ENCODE peak calls at places on chromosomes 1 and 21, in eight cellular contexts. H is brain microvascular endothelial cell, Z is neural progenitor cell, B is heart right ventricle, Q is uterus, I is A549, G is HCT116, E is upper lobe of right lung. P is an unnamed sample.

GRCh38 chr1:159429074-159429861 is 2.7 kb upstream of the OR10J4 start:
- DNase-seq in Q (no peak), E (no peak), B (no peak), H (peak), G (no peak), I (peak), Z (no peak), P (no peak)

GRCh38 chr21:26513212-26513611 is 59.9 kb downstream of the CYYR1 start:
- DNase-seq in G (no peak), Q (no peak), B (no peak), E (no peak), H (peak), I (no peak), Z (no peak), P (peak)

GRCh38 chr1:190000365-190000872 is 477.2 kb downstream of the BRINP3 start:
- DNase-seq in Z (no peak), G (no peak), H (no peak), B (no peak), E (no peak), Q (no peak), I (peak), P (no peak)

GRCh38 chr1:54826226-54826816 is 25.2 kb upstream of the TTC22 start:
- DNase-seq in B (no peak), E (no peak), H (no peak), Q (no peak), Z (no peak), G (no peak), I (no peak), P (no peak)

GRCh38 chr1:230306158-230306557 is 120.0 kb downstream of the PGBD5 start:
- DNase-seq in I (no peak), E (no peak), Q (no peak), B (no peak), Z (no peak), H (no peak), G (no peak), P (no peak)

GRCh38 chr21:27277122-27277521 is 310.2 kb upstream of the ADAMTS5 start:
- DNase-seq in H (peak), B (no peak), I (no peak), Q (no peak), E (no peak), G (no peak), Z (no peak), P (no peak)

GRCh38 chr21:33791058-33791457 is 124.5 kb downstream of the ATP5PO start:
- DNase-seq in G (no peak), Z (no peak), H (no peak), I (no peak), Q (no peak), B (no peak), E (no peak), P (no peak)

GRCh38 chr21:44958471-44959191 is 18.8 kb downstream of the SLX9 start:
- DNase-seq in G (no peak), E (no peak), H (peak), Z (peak), I (no peak), B (peak), Q (peak), P (peak)

GRCh38 chr1:36950588-36950987 is 83.7 kb downstream of the GRIK3 start:
- DNase-seq in I (no peak), Z (no peak), Q (no peak), E (no peak), B (no peak), G (no peak), H (no peak), P (no peak)

GRCh38 chr1:155305881-155306391 is 2.7 kb upstream of the FDPS start:
- DNase-seq in E (no peak), B (no peak), Z (no peak), H (no peak), Q (no peak), I (no peak), G (no peak), P (no peak)

GRCh38 chr1:20732071-20732587 is 374 bp downstream of the SH2D5 start:
- DNase-seq in Z (peak), I (peak), G (no peak), E (peak), B (no peak), H (peak), Q (no peak), P (peak)

GRCh38 chr1:37752583-37753471 is 12.1 kb downstream of the EPHA10 start:
- DNase-seq in G (peak), B (no peak), I (peak), E (peak), H (peak), Q (no peak), Z (peak), P (no peak)

GRCh38 chr1:174989540-174990181 is 10.1 kb upstream of the CACYBP start:
- DNase-seq in G (no peak), B (no peak), H (no peak), Z (no peak), I (no peak), Q (no peak), E (no peak), P (no peak)

GRCh38 chr1:31581821-31582810 is 5.8 kb downstream of the TINAGL1 start:
- DNase-seq in I (no peak), H (no peak), Z (no peak), E (peak), G (no peak), Q (no peak), B (no peak), P (no peak)
- H3K27ac ChIP-seq in I (no peak), H (no peak), Z (no peak), E (peak), G (no peak), Q (peak), B (peak), P (peak)

DNA sequence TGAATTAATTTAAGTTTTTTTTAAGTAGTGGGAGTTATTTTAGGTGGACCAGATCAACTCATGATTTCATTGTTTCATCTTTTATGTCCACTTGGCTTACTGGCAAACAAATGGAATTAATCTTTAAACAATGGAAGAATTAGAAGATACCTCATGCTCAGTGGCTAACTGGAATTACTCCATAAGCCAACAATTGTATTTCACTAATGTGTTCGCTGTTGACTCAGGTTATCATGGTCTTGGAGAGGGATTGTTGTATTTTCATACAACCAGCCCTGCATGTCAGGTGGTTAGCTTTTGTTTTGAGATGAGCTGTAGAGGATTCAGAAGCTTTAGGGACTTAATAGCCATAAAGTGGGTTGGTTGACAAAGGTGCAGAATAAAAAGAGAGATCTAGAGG is 57.2 kb upstream of the HMCN1 start:
- DNase-seq in H (no peak), Z (peak), G (no peak), E (no peak), B (no peak), Q (no peak), I (no peak), P (no peak)
- H3K4me3 ChIP-seq in H (no peak), Z (no peak), G (no peak), E (no peak), B (no peak), Q (no peak), I (no peak), P (no peak)

GRCh38 chr1:19644422-19644760 is 280 bp downstream of the NBL1 start:
- DNase-seq in E (no peak), Q (no peak), I (no peak), G (no peak), Z (peak), B (no peak), H (no peak), P (no peak)

GRCh38 chr1:19643113-19643512 is 998 bp upstream of the NBL1 start:
- DNase-seq in E (peak), I (peak), Z (no peak), Q (no peak), B (no peak), G (peak), H (peak), P (no peak)

GRCh38 chr1:19644761-19645543 is 841 bp downstream of the NBL1 start:
- DNase-seq in E (no peak), H (no peak), Q (no peak), B (peak), I (no peak), G (no peak), Z (peak), P (no peak)

GRCh38 chr1:19645544-19646252 is 1.6 kb downstream of the NBL1 start:
- DNase-seq in G (no peak), I (no peak), H (no peak), B (peak), E (peak), Q (no peak), Z (peak), P (no peak)

DNA sequence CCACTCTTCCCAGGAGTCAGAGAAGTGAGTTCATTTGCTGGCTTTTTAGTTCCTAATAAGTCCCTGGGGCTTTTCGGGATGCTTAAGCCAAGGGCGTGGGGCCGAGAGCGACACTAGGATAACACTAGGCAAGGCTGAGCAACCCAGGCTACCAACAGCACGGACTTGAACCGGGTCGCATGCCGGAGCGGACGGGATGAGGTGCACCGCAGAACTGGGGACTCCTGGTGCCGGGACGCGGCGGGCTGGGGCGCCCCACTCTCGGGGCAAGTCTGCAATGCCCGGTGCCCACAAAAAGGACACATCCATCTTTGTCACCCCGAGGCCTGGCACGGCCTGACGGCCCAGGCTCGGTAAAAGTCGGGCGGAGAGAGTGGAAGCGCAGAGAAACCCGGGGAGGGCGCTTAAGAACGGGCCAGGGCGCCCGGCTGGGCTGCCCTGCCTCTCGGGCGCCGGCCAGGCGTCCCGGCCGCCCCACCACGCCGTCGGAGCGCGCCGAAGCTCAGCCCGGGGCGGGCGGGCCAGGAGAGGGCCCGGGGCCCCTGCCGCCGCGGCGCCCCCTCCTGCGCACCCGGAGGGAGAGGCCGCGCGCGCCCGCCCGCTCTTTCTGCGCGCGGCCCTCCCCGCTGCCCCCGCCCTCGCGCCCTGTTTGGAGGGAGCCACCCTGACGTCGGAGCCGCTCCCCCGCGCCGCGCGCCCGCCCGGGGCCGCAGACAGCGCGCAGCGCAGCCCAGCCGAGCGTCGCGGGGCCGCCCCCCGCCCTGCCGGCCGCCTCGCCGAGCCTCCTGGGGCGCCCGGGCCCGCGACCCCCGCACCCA is at the start of gene NBL1:
- DNase-seq in I (peak), Q (peak), E (no peak), B (peak), H (peak), G (no peak), Z (peak), P (peak)
- H3K27ac ChIP-seq in I (peak), Q (peak), E (peak), B (peak), H (peak), G (peak), Z (no peak), P (peak)

GRCh38 chr1:170122366-170122765 is 23.4 kb upstream of the NTMT2 start:
- DNase-seq in H (no peak), E (no peak), Z (no peak), I (no peak), Q (no peak), B (no peak), G (no peak), P (no peak)
- H3K4me3 ChIP-seq in H (no peak), E (no peak), Z (no peak), I (no peak), Q (no peak), B (no peak), G (no peak), P (no peak)

GRCh38 chr1:10212476-10212875 is 2.1 kb downstream of the KIF1B start:
- DNase-seq in E (no peak), Z (no peak), I (no peak), B (no peak), H (no peak), G (no peak), Q (no peak), P (no peak)

GRCh38 chr1:10210841-10211804 is 753 bp downstream of the KIF1B start:
- DNase-seq in H (peak), I (peak), Q (peak), B (peak), Z (peak), G (peak), E (peak), P (peak)

GRCh38 chr1:10209905-10210810 is at the start of gene KIF1B:
- DNase-seq in Q (peak), G (peak), E (peak), B (peak), H (peak), Z (peak), I (peak), P (peak)

GRCh38 chr1:10211805-10212405 is 1.5 kb downstream of the KIF1B start:
- DNase-seq in Q (no peak), B (no peak), H (peak), I (peak), E (no peak), Z (no peak), G (no peak), P (no peak)

GRCh38 chr1:10213186-10213585 is 2.8 kb downstream of the KIF1B start:
- DNase-seq in G (no peak), I (no peak), Q (no peak), Z (peak), E (no peak), B (no peak), H (no peak), P (no peak)
- H3K27ac ChIP-seq in G (no peak), I (no peak), Q (peak), Z (no peak), E (no peak), B (peak), H (no peak), P (peak)

P was measured in right cardiac atrium.